ENCODE peak calls at places on chromosomes 5 and 9, in eight cellular contexts. H is heart left ventricle, S is adrenal gland, U is Peyer's patch, Y is upper lobe of left lung, D is HepG2, K is K562, W is uterus. O is an unnamed sample. For H3K4me1, the result is how much of the 10 kb centered on the place peaks cover.

GRCh38 chr9:83379045-83379444 is 159.2 kb downstream of the FRMD3 start:
- DNase-seq in H (no peak), S (no peak), U (no peak), K (no peak), W (no peak), D (no peak), Y (no peak), O (no peak)

GRCh38 chr5:96934291-96934694 is 1.6 kb upstream of the LNPEP start:
- DNase-seq in W (peak), Y (no peak), U (no peak), D (peak), K (no peak), S (no peak), H (no peak), O (no peak)

GRCh38 chr5:155556700-155557099 is 543.1 kb downstream of the KIF4B start:
- DNase-seq in D (no peak), W (no peak), U (no peak), H (no peak), K (no peak), Y (no peak), S (no peak), O (no peak)

GRCh38 chr9:75976549-75976948 is 86.1 kb downstream of the PCSK5 start:
- DNase-seq in Y (no peak), D (no peak), W (no peak), K (no peak), H (no peak), S (no peak), U (no peak), O (no peak)

GRCh38 chr5:6465831-6466790 is 17.5 kb downstream of the UBE2QL1 start:
- DNase-seq in W (no peak), D (no peak), S (no peak), U (no peak), K (no peak), H (no peak), Y (peak), O (no peak)

GRCh38 chr5:73673161-73673591 is 47.2 kb downstream of the ARHGEF28 start:
- DNase-seq in K (no peak), S (no peak), Y (no peak), H (no peak), U (no peak), D (peak), W (no peak), O (no peak)

GRCh38 chr5:80184235-80185023 is 71.4 kb downstream of the SERINC5 start:
- DNase-seq in W (no peak), S (no peak), U (no peak), D (peak), Y (no peak), H (no peak), K (peak), O (no peak)

GRCh38 chr9:118222375-118222774 is 518.2 kb downstream of the TLR4 start:
- DNase-seq in U (no peak), W (no peak), H (no peak), Y (no peak), S (peak), K (no peak), D (no peak), O (no peak)

GRCh38 chr5:160165137-160166068 is 46.2 kb upstream of the PWWP2A start:
- DNase-seq in K (peak), Y (peak), U (peak), W (peak), D (peak), S (peak), H (peak), O (peak)

GRCh38 chr5:176534640-176535039 is 2.6 kb downstream of the RNF44 start:
- DNase-seq in S (peak), D (no peak), H (peak), K (no peak), Y (no peak), U (peak), W (no peak), O (no peak)

GRCh38 chr9:35537898-35538297 is 48.0 kb downstream of the RUSC2 start:
- DNase-seq in U (no peak), Y (no peak), D (no peak), K (no peak), W (no peak), H (peak), S (no peak), O (no peak)

GRCh38 chr9:93308158-93308602 is 124.2 kb downstream of the WNK2 start:
- DNase-seq in U (no peak), D (no peak), W (no peak), Y (no peak), S (no peak), H (peak), K (no peak), O (peak)

GRCh38 chr9:134678206-134678605 is 36.6 kb downstream of the COL5A1 start:
- DNase-seq in D (no peak), Y (peak), S (no peak), U (no peak), H (no peak), K (no peak), W (no peak), O (no peak)

GRCh38 chr9:33817327-33818166 is 587 bp downstream of the UBE2R2 start:
- DNase-seq in K (peak), U (peak), D (peak), Y (peak), S (peak), H (peak), W (peak), O (peak)

GRCh38 chr9:71767421-71768321 is 642 bp downstream of the CEMIP2 start:
- DNase-seq in K (no peak), D (no peak), U (no peak), W (peak), H (no peak), S (peak), Y (peak), O (peak)

GRCh38 chr9:9061599-9061998 is 1262.0 kb upstream of the DMAC1 start:
- DNase-seq in W (no peak), Y (no peak), K (no peak), S (no peak), D (peak), H (no peak), U (no peak), O (no peak)

GRCh38 chr9:21770877-21771560 is 31.4 kb upstream of the MTAP start:
- DNase-seq in U (no peak), D (no peak), W (no peak), S (no peak), K (no peak), Y (no peak), H (no peak), O (no peak)

GRCh38 chr9:135978650-135979461 is 17.7 kb upstream of the UBAC1 start:
- DNase-seq in S (no peak), K (no peak), Y (no peak), H (no peak), W (no peak), U (no peak), D (no peak), O (no peak)

GRCh38 chr9:16871358-16872151 is 1.1 kb upstream of the BNC2 start:
- DNase-seq in Y (peak), H (peak), W (peak), S (peak), K (no peak), D (no peak), U (no peak), O (peak)

GRCh38 chr5:140408750-140409241 is 7.2 kb downstream of the ANKHD1 start:
- DNase-seq in H (no peak), S (no peak), Y (no peak), U (no peak), K (no peak), W (no peak), D (no peak), O (no peak)

GRCh38 chr5:103362211-103362610 is 103.6 kb downstream of the MACIR start:
- DNase-seq in W (no peak), S (no peak), Y (no peak), U (no peak), H (no peak), D (no peak), K (no peak), O (no peak)

GRCh38 chr5:180067986-180068385 is 3.6 kb downstream of the RNF130 start:
- DNase-seq in D (no peak), H (no peak), K (no peak), U (no peak), W (no peak), Y (no peak), S (no peak), O (no peak)

GRCh38 chr9:134393582-134394280 is 67.5 kb downstream of the RXRA start:
- DNase-seq in Y (no peak), S (no peak), U (no peak), D (no peak), H (no peak), K (no peak), W (no peak), O (no peak)

GRCh38 chr9:76373173-76373771 is 21.0 kb downstream of the RFK start:
- DNase-seq in Y (no peak), S (peak), U (no peak), D (peak), H (peak), K (no peak), W (peak), O (peak)

GRCh38 chr5:54517512-54518145 is at the start of gene SNX18:
- DNase-seq in W (peak), Y (peak), S (peak), H (peak), U (peak), K (peak), D (peak), O (peak)

GRCh38 chr5:149488645-149489306 is 62.5 kb downstream of the CSNK1A1 start:
- DNase-seq in S (peak), K (no peak), H (no peak), U (no peak), Y (no peak), W (no peak), D (no peak), O (no peak)

GRCh38 chr5:149487672-149488071 is 63.6 kb downstream of the CSNK1A1 start:
- DNase-seq in D (no peak), K (no peak), S (peak), U (no peak), H (no peak), W (no peak), Y (no peak), O (no peak)

GRCh38 chr5:149486726-149487635 is 64.3 kb downstream of the CSNK1A1 start:
- DNase-seq in W (no peak), U (no peak), Y (no peak), K (no peak), D (peak), H (no peak), S (peak), O (no peak)

GRCh38 chr5:149489605-149490037 is 61.6 kb downstream of the CSNK1A1 start:
- DNase-seq in S (peak), H (peak), K (no peak), U (no peak), W (no peak), D (no peak), Y (no peak), O (no peak)

DNA sequence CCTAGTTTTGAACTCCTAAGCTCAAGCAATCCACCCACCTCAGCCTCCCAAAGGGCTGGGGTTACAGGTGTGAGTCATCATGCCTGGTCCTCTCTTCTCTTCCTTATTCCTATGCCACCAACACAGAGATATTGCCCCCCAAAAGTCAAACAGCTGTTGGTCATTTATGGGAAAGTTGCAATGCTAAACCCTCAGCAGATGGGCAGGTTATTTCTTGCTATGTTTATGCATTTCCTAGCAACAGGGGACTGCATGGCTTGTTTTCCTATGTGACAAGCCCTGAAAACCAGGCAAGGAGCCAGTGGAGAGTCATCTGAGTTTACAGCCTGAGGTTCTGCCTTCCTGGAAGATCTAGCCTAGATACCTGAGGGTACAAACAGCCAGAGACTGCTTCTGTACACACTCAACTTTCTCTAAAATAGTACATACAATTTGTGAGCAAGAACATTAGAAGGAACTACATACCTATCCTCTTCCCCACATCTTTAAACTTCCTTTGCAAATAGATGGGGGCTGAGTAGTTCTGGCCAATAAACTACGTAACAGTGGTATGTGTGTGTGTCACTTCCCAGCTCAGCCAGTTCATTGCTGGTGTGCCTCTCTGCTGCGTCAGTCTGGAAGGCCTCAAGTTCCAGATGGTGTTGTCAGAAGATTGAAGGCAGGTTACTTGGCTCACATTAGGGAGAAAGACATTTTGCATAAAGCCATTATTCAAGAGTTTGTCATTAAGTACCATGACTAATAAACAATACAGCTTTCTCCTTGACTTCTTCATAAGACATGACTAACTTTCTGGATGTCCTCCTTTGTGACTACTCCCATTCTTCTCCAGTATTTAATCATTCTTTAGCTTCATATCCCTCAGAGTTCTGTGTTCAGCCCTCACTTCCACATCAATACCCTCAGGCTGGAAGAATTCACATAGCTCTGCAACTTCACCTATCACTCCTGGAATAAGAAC is 65.3 kb downstream of the CSNK1A1 start:
- DNase-seq in S (peak), D (peak), Y (no peak), W (peak), K (no peak), H (peak), U (no peak), O (no peak)
- H3K4me1 ChIP-seq in S (under half), D (half or more), Y (under half), W (under half), K (under half), H (under half), U (half or more), O (under half)

GRCh38 chr5:134413046-134413445 is 1.4 kb upstream of the CDKN2AIPNL start:
- DNase-seq in Y (no peak), S (no peak), K (no peak), H (no peak), W (no peak), D (no peak), U (no peak), O (no peak)

GRCh38 chr5:134411228-134411545 is 494 bp downstream of the CDKN2AIPNL start:
- DNase-seq in H (no peak), K (no peak), D (no peak), U (no peak), W (no peak), Y (no peak), S (no peak), O (no peak)

GRCh38 chr5:134410822-134411221 is 859 bp downstream of the CDKN2AIPNL start:
- DNase-seq in W (no peak), D (no peak), Y (no peak), S (no peak), H (no peak), U (no peak), K (no peak), O (no peak)

GRCh38 chr5:134409321-134409720 is 2.4 kb downstream of the CDKN2AIPNL start:
- DNase-seq in S (no peak), K (peak), Y (no peak), D (no peak), U (no peak), W (no peak), H (no peak), O (no peak)

GRCh38 chr5:134411546-134412266 is at the start of gene CDKN2AIPNL:
- DNase-seq in S (peak), Y (peak), H (peak), D (peak), K (peak), W (peak), U (peak), O (peak)
- TF ChIP-seq POLR2A in S (peak), Y (no peak), H (no peak), D (peak), K (peak), W (peak), U (peak), O (peak)

GRCh38 chr5:17257705-17258273 is 40.4 kb downstream of the BASP1 start:
- DNase-seq in W (no peak), D (no peak), H (no peak), U (no peak), K (no peak), S (no peak), Y (no peak), O (no peak)

GRCh38 chr5:17255471-17256016 is 38.1 kb downstream of the BASP1 start:
- DNase-seq in Y (no peak), D (no peak), U (no peak), S (no peak), H (no peak), W (no peak), K (no peak), O (no peak)

GRCh38 chr5:17256171-17256570 is 38.7 kb downstream of the BASP1 start:
- DNase-seq in Y (no peak), W (no peak), S (no peak), K (no peak), U (no peak), H (no peak), D (no peak), O (no peak)

GRCh38 chr5:17258429-17258828 is 41.0 kb downstream of the BASP1 start:
- DNase-seq in D (no peak), H (no peak), K (no peak), W (no peak), S (no peak), Y (no peak), U (no peak), O (no peak)

GRCh38 chr5:17256839-17257238 is 39.4 kb downstream of the BASP1 start:
- DNase-seq in W (no peak), K (no peak), D (no peak), H (no peak), Y (no peak), S (no peak), U (no peak), O (no peak)
- H3K4me1 ChIP-seq in W (under half), K (under half), D (under half), H (under half), Y (under half), S (under half), U (under half), O (under half)

GRCh38 chr5:75656311-75657003 is 45.2 kb downstream of the ANKDD1B start:
- DNase-seq in K (no peak), W (no peak), Y (no peak), D (no peak), H (peak), S (peak), U (no peak), O (peak)
- TF ChIP-seq POLR2A in K (no peak), W (no peak), Y (no peak), D (no peak), H (no peak), S (no peak), U (no peak), O (no peak)